ENCODE peak calls at places on chromosomes 13 and 19, in five cellular contexts. One of them, this sample, is unnamed.

GRCh38 chr13:95356916-95357315 is 55.7 kb upstream of the ABCC4 start:
- DNase-seq in GM13977: no peak
- DNase-seq in ascending aorta: no peak
- DNase-seq in astrocyte of the spinal cord: no peak
- DNase-seq in progenitor cell of endocrine pancreas: no peak
- DNase-seq in this sample: no peak

GRCh38 chr13:57740719-57741118 is 109.2 kb downstream of the PCDH17 start:
- DNase-seq in GM13977: no peak
- DNase-seq in ascending aorta: no peak
- DNase-seq in astrocyte of the spinal cord: peak; percentile 9
- DNase-seq in progenitor cell of endocrine pancreas: no peak
- DNase-seq in this sample: no peak

GRCh38 chr19:15129856-15130580 is 22.8 kb downstream of the SYDE1 start:
- DNase-seq in GM13977: no peak
- DNase-seq in ascending aorta: no peak
- DNase-seq in astrocyte of the spinal cord: no peak
- DNase-seq in progenitor cell of endocrine pancreas: no peak
- DNase-seq in this sample: peak; percentile 42

GRCh38 chr13:49540552-49540951 is 44.8 kb downstream of the PHF11 start:
- DNase-seq in GM13977: no peak
- DNase-seq in ascending aorta: no peak
- DNase-seq in astrocyte of the spinal cord: peak; percentile 44
- DNase-seq in progenitor cell of endocrine pancreas: no peak
- DNase-seq in this sample: no peak

GRCh38 chr13:40600145-40600751 is 66.2 kb downstream of the FOXO1 start:
- DNase-seq in GM13977: no peak
- DNase-seq in ascending aorta: no peak
- DNase-seq in astrocyte of the spinal cord: no peak
- DNase-seq in progenitor cell of endocrine pancreas: no peak
- DNase-seq in this sample: no peak

GRCh38 chr13:48532146-48532472 is 771 bp downstream of the RCBTB2 start:
- DNase-seq in GM13977: no peak
- DNase-seq in ascending aorta: no peak
- DNase-seq in astrocyte of the spinal cord: peak; percentile 78
- DNase-seq in progenitor cell of endocrine pancreas: no peak
- DNase-seq in this sample: no peak

GRCh38 chr19:14409157-14410053 is 9.7 kb downstream of the DDX39A start:
- DNase-seq in GM13977: peak; percentile 12
- DNase-seq in ascending aorta: no peak
- DNase-seq in astrocyte of the spinal cord: no peak
- DNase-seq in progenitor cell of endocrine pancreas: no peak
- DNase-seq in this sample: no peak

GRCh38 chr13:94988654-94989053 is 276.3 kb upstream of the SOX21 start:
- DNase-seq in GM13977: no peak
- DNase-seq in ascending aorta: no peak
- DNase-seq in astrocyte of the spinal cord: no peak
- DNase-seq in progenitor cell of endocrine pancreas: no peak
- DNase-seq in this sample: peak; percentile 15

GRCh38 chr19:13833330-13834265 is 38.4 kb downstream of the ZSWIM4 start:
- DNase-seq in GM13977: peak; percentile 99
- DNase-seq in ascending aorta: peak; percentile 96
- DNase-seq in astrocyte of the spinal cord: peak; percentile 89
- DNase-seq in progenitor cell of endocrine pancreas: peak; percentile 94
- DNase-seq in this sample: peak; percentile 85

GRCh38 chr19:48752511-48753365 is at the start of gene FUT1:
- DNase-seq in GM13977: no peak
- DNase-seq in ascending aorta: no peak
- DNase-seq in astrocyte of the spinal cord: no peak
- DNase-seq in progenitor cell of endocrine pancreas: peak; percentile 92
- DNase-seq in this sample: peak; percentile 99

GRCh38 chr13:38979891-38980627 is 10.6 kb downstream of the STOML3 start:
- DNase-seq in GM13977: no peak
- DNase-seq in ascending aorta: no peak
- DNase-seq in astrocyte of the spinal cord: no peak
- DNase-seq in progenitor cell of endocrine pancreas: no peak
- DNase-seq in this sample: no peak

GRCh38 chr13:52749446-52749845 is 9.8 kb upstream of the CNMD start:
- DNase-seq in GM13977: no peak
- DNase-seq in ascending aorta: no peak
- DNase-seq in astrocyte of the spinal cord: no peak
- DNase-seq in progenitor cell of endocrine pancreas: no peak
- DNase-seq in this sample: no peak

GRCh38 chr19:46265217-46265828 is 31.5 kb upstream of the HIF3A start:
- DNase-seq in GM13977: peak; percentile 73
- DNase-seq in ascending aorta: peak; percentile 76
- DNase-seq in astrocyte of the spinal cord: peak; percentile 87
- DNase-seq in progenitor cell of endocrine pancreas: peak; percentile 66
- DNase-seq in this sample: peak; percentile 80

GRCh38 chr13:29758591-29759114 is 91.8 kb downstream of the UBL3 start:
- DNase-seq in GM13977: peak; percentile 66
- DNase-seq in ascending aorta: peak; percentile 67
- DNase-seq in astrocyte of the spinal cord: no peak
- DNase-seq in progenitor cell of endocrine pancreas: no peak
- DNase-seq in this sample: no peak

GRCh38 chr19:48812094-48812929 is 1.5 kb upstream of the BCAT2 start:
- DNase-seq in GM13977: peak; percentile 96
- DNase-seq in ascending aorta: peak; percentile 94
- DNase-seq in astrocyte of the spinal cord: peak; percentile 59
- DNase-seq in progenitor cell of endocrine pancreas: peak; percentile 65
- DNase-seq in this sample: peak; percentile 92

GRCh38 chr19:48244289-48244688 is 11.4 kb downstream of the CARD8 start:
- DNase-seq in GM13977: no peak
- DNase-seq in ascending aorta: no peak
- DNase-seq in astrocyte of the spinal cord: peak; percentile 4
- DNase-seq in progenitor cell of endocrine pancreas: no peak
- DNase-seq in this sample: no peak

GRCh38 chr13:28574617-28575142 is 79.8 kb upstream of the FLT1 start:
- DNase-seq in GM13977: no peak
- DNase-seq in ascending aorta: peak; percentile 67
- DNase-seq in astrocyte of the spinal cord: peak; percentile 95
- DNase-seq in progenitor cell of endocrine pancreas: no peak
- DNase-seq in this sample: no peak

GRCh38 chr13:60152114-60152513 is 11.6 kb downstream of the DIAPH3 start:
- DNase-seq in GM13977: no peak
- DNase-seq in ascending aorta: no peak
- DNase-seq in astrocyte of the spinal cord: peak; percentile 20
- DNase-seq in progenitor cell of endocrine pancreas: no peak
- DNase-seq in this sample: no peak

GRCh38 chr13:60150538-60150937 is 13.2 kb downstream of the DIAPH3 start:
- DNase-seq in GM13977: no peak
- DNase-seq in ascending aorta: no peak
- DNase-seq in astrocyte of the spinal cord: no peak
- DNase-seq in progenitor cell of endocrine pancreas: no peak
- DNase-seq in this sample: no peak

GRCh38 chr13:60158321-60158801 is 5.4 kb downstream of the DIAPH3 start:
- DNase-seq in GM13977: no peak
- DNase-seq in ascending aorta: no peak
- DNase-seq in astrocyte of the spinal cord: no peak
- DNase-seq in progenitor cell of endocrine pancreas: no peak
- DNase-seq in this sample: no peak

GRCh38 chr13:60152904-60153303 is 10.8 kb downstream of the DIAPH3 start:
- DNase-seq in GM13977: no peak
- DNase-seq in ascending aorta: no peak
- DNase-seq in astrocyte of the spinal cord: no peak
- DNase-seq in progenitor cell of endocrine pancreas: no peak
- DNase-seq in this sample: no peak

DNA sequence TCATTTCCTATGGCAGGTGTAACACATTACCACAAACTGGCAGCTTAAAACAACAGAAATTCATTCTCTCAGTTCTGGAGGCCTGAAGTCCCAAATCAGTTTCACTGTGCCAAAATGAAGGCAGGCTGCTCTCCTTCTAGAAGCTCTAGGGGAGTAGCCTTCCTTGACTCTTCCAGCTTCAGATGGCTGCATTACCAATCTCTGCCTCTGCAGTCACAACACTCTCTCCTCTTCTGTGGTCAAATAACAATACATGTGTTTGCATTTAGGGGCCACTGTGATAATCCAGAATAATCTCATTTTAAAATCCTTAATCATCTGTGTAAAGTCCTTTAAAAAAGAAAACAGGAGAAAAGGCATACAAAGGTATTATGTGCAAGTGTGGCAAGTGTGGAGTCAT is 7.8 kb downstream of the DIAPH3 start:
- DNase-seq in GM13977: no peak
- DNase-seq in ascending aorta: no peak
- DNase-seq in astrocyte of the spinal cord: no peak
- DNase-seq in progenitor cell of endocrine pancreas: no peak
- DNase-seq in this sample: no peak
- TF ChIP-seq CTCF in GM13977: no peak
- TF ChIP-seq CTCF in ascending aorta: no peak
- TF ChIP-seq CTCF in astrocyte of the spinal cord: no peak
- TF ChIP-seq CTCF in progenitor cell of endocrine pancreas: no peak
- TF ChIP-seq CTCF in this sample: peak; percentile 14

GRCh38 chr19:41273076-41273475 is 8.9 kb downstream of the HNRNPUL1 start:
- DNase-seq in GM13977: no peak
- DNase-seq in ascending aorta: no peak
- DNase-seq in astrocyte of the spinal cord: no peak
- DNase-seq in progenitor cell of endocrine pancreas: no peak
- DNase-seq in this sample: no peak

GRCh38 chr19:41278478-41278877 is 14.3 kb downstream of the HNRNPUL1 start:
- DNase-seq in GM13977: no peak
- DNase-seq in ascending aorta: no peak
- DNase-seq in astrocyte of the spinal cord: no peak
- DNase-seq in progenitor cell of endocrine pancreas: no peak
- DNase-seq in this sample: no peak

DNA sequence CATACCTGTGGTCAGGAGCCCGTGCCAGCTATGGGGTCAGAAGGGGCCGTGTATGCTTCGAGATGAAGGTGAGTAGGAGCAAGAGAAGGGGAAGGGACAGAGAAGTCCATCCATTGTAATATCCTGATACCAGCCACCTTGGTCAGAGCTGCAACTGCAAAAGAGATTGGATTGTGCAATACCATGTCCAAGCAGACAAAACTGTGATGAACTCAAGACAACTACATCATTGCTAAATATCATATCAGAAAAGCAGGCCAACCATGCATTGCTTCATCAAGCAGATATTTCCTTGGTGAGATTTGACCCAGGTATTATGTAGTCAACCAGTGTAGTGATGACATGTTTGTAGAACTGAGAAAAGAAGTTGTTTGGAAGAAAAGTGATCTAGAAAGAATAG is 12.1 kb downstream of the HNRNPUL1 start:
- DNase-seq in GM13977: no peak
- DNase-seq in ascending aorta: no peak
- DNase-seq in astrocyte of the spinal cord: no peak
- DNase-seq in progenitor cell of endocrine pancreas: no peak
- DNase-seq in this sample: no peak
- TF ChIP-seq CTCF in GM13977: no peak
- TF ChIP-seq CTCF in ascending aorta: no peak
- TF ChIP-seq CTCF in astrocyte of the spinal cord: no peak
- TF ChIP-seq CTCF in progenitor cell of endocrine pancreas: no peak
- TF ChIP-seq CTCF in this sample: no peak

GRCh38 chr19:8337728-8338127 is 5.3 kb downstream of the KANK3 start:
- DNase-seq in GM13977: no peak
- DNase-seq in ascending aorta: no peak
- DNase-seq in astrocyte of the spinal cord: no peak
- DNase-seq in progenitor cell of endocrine pancreas: no peak
- DNase-seq in this sample: no peak

GRCh38 chr19:8342684-8343482 is at the start of gene KANK3:
- DNase-seq in GM13977: peak; percentile 98
- DNase-seq in ascending aorta: peak; percentile 92
- DNase-seq in astrocyte of the spinal cord: peak; percentile 93
- DNase-seq in progenitor cell of endocrine pancreas: peak; percentile 92
- DNase-seq in this sample: peak; percentile 98

GRCh38 chr19:8342316-8342683 is 762 bp downstream of the KANK3 start:
- DNase-seq in GM13977: no peak
- DNase-seq in ascending aorta: no peak
- DNase-seq in astrocyte of the spinal cord: no peak
- DNase-seq in progenitor cell of endocrine pancreas: no peak
- DNase-seq in this sample: no peak

GRCh38 chr19:8338835-8339234 is 4.2 kb downstream of the KANK3 start:
- DNase-seq in GM13977: peak; percentile 17
- DNase-seq in ascending aorta: no peak
- DNase-seq in astrocyte of the spinal cord: no peak
- DNase-seq in progenitor cell of endocrine pancreas: no peak
- DNase-seq in this sample: no peak

DNA sequence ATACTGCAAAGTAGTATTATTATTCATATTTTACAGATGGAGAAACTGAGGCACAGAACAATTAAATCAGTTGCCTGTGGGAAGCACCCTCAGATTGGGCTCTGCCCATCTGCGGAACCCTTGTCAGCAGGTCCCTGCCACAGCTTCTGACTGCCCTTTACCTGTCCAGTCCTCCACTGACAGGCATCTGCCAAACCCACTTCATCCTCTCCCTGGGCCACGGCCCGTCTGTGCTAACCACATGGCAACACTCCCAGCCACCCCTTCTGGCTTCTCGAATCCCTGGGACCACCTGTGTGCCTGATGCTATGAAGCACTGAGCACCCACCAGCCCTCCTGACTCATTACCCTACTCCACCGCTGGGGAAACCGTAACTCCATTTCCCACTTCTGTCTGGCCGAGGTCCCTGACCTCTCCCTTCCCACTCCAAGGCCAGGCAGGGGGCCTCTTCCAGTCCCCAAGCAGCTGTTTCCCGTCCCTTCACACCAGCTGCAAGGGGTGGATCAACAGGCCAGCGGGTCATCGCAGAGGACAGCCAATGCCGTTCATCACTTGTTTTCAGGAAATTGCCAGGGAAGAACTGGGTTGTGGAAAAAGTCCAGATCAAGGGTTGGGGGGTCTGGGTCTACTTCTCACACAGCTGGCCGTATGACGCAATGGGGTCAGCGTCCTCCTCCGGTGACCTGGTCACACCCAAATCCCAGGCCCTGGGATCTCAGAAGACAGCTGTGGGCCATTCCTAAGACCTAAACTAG is 2.5 kb downstream of the KANK3 start:
- DNase-seq in GM13977: peak; percentile 20
- DNase-seq in ascending aorta: no peak
- DNase-seq in astrocyte of the spinal cord: no peak
- DNase-seq in progenitor cell of endocrine pancreas: no peak
- DNase-seq in this sample: peak; percentile 41
- TF ChIP-seq CTCF in GM13977: no peak
- TF ChIP-seq CTCF in ascending aorta: no peak
- TF ChIP-seq CTCF in astrocyte of the spinal cord: no peak
- TF ChIP-seq CTCF in progenitor cell of endocrine pancreas: peak; percentile 35
- TF ChIP-seq CTCF in this sample: peak; percentile 8

DNA sequence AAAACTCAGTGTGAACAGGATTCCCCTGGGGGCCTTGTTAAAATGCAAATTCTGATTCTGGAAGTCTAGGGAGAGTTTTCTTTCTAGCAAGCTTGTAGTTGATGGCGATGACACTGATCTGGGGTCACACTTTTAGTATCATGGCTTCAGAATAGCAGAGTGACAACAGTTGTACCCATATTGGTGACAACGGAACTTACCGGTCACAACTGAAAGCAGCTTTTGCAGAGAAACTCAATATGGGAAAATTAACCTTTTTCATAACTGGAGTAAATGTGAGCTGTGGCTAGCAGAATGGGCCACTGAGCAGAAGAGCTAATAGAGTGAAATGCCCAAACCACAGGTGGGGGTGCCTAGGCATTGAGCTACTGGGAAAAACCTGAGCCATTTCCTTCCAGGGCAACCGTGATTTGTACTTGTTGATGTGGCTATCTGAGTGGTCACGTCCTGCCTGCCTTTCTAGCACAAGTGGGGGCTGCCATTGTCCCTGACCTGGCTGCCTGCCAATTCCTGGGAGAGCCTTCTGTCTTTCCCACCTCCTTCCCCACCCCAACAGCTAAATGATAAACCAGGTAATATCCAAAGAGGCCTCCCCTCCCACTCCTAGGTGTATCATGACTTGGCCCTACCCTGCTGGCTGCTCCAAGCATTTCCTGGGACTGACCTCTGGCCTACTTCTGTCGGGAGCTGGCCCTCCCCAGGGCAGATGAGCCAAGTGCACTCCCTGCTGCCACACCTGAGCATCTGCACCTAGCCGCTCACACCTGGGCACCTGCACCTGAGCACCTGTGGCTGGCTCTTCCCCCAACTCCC is 1.7 kb upstream of the SLC10A2 start:
- DNase-seq in GM13977: peak; percentile 20
- DNase-seq in ascending aorta: no peak
- DNase-seq in astrocyte of the spinal cord: no peak
- DNase-seq in progenitor cell of endocrine pancreas: no peak
- DNase-seq in this sample: peak; percentile 59
- TF ChIP-seq CTCF in GM13977: no peak
- TF ChIP-seq CTCF in ascending aorta: no peak
- TF ChIP-seq CTCF in astrocyte of the spinal cord: no peak
- TF ChIP-seq CTCF in progenitor cell of endocrine pancreas: no peak
- TF ChIP-seq CTCF in this sample: no peak